ENCODE peak calls at places on chromosomes 1 and 21, in four cellular contexts. Y is heart right ventricle, S is cardiac muscle cell, I is GM23338. Z is an unnamed sample.

GRCh38 chr1:33502726-33503125 is 30.3 kb downstream of the ZSCAN20 start:
- DNase-seq in Y (no peak), S (no peak), I (no peak), Z (no peak)

GRCh38 chr1:228736844-228737415 is 1.7 kb downstream of the RHOU start:
- DNase-seq in Y (no peak), S (no peak), I (no peak), Z (no peak)

GRCh38 chr1:173408886-173409285 is 68.2 kb upstream of the PRDX6 start:
- DNase-seq in Y (no peak), S (no peak), I (no peak), Z (no peak)

GRCh38 chr1:230174041-230174440 is 107.0 kb downstream of the GALNT2 start:
- DNase-seq in Y (no peak), S (no peak), I (no peak), Z (no peak)

GRCh38 chr1:51736702-51737101 is 119.8 kb downstream of the OSBPL9 start:
- DNase-seq in Y (peak), S (peak), I (no peak), Z (peak)

GRCh38 chr1:113390871-113391642 is 742 bp downstream of the MAGI3 start:
- DNase-seq in Y (peak), S (peak), I (peak), Z (no peak)

GRCh38 chr1:9842073-9842711 is 18.4 kb upstream of the CLSTN1 start:
- DNase-seq in Y (no peak), S (no peak), I (no peak), Z (no peak)

GRCh38 chr1:36352910-36353878 is 29.7 kb upstream of the EVA1B start:
- DNase-seq in Y (no peak), S (no peak), I (no peak), Z (no peak)

GRCh38 chr1:20096840-20097447 is 22.4 kb downstream of the PLA2G2D start:
- DNase-seq in Y (no peak), S (no peak), I (peak), Z (no peak)

GRCh38 chr21:44487831-44488230 is 32.5 kb downstream of the LRRC3 start:
- DNase-seq in Y (no peak), S (no peak), I (peak), Z (no peak)

GRCh38 chr1:94949681-94950661 is 23.1 kb upstream of the CNN3 start:
- DNase-seq in Y (no peak), S (no peak), I (no peak), Z (no peak)

GRCh38 chr1:14019461-14019860 is 319.5 kb downstream of the PRDM2 start:
- DNase-seq in Y (no peak), S (no peak), I (no peak), Z (no peak)

GRCh38 chr1:145892486-145893087 is 6.9 kb upstream of the ANKRD35 start:
- DNase-seq in Y (peak), S (peak), I (no peak), Z (no peak)

GRCh38 chr1:95041491-95042165 is 31.1 kb downstream of the ALG14 start:
- DNase-seq in Y (peak), S (peak), I (no peak), Z (peak)

GRCh38 chr21:14262039-14262438 is 46.1 kb downstream of the RBM11 start:
- DNase-seq in Y (no peak), S (no peak), I (no peak), Z (no peak)

GRCh38 chr1:156295391-156295947 is at the start of gene GLMP:
- DNase-seq in Y (peak), S (peak), I (peak), Z (no peak)

GRCh38 chr1:115062542-115063004 is 26.7 kb downstream of the TSPAN2 start:
- DNase-seq in Y (peak), S (no peak), I (no peak), Z (peak)

GRCh38 chr1:171434717-171435346 is 50.5 kb upstream of the PRRC2C start:
- DNase-seq in Y (no peak), S (no peak), I (no peak), Z (peak)

GRCh38 chr1:227245613-227246320 is 72.5 kb downstream of the CDC42BPA start:
- DNase-seq in Y (peak), S (no peak), I (no peak), Z (no peak)

GRCh38 chr1:201104141-201104540 is 8.1 kb downstream of the CACNA1S start:
- DNase-seq in Y (no peak), S (no peak), I (no peak), Z (no peak)
- H3K27ac ChIP-seq in Y (no peak), S (no peak), I (no peak), Z (no peak)

GRCh38 chr1:88697503-88697902 is 13.4 kb downstream of the PKN2 start:
- DNase-seq in Y (no peak), S (no peak), I (no peak), Z (no peak)

GRCh38 chr1:88698764-88699163 is 14.7 kb downstream of the PKN2 start:
- DNase-seq in Y (no peak), S (no peak), I (no peak), Z (no peak)

GRCh38 chr1:88698140-88698539 is 14.1 kb downstream of the PKN2 start:
- DNase-seq in Y (no peak), S (peak), I (no peak), Z (no peak)

GRCh38 chr1:88691540-88691939 is 7.5 kb downstream of the PKN2 start:
- DNase-seq in Y (no peak), S (peak), I (no peak), Z (no peak)

DNA sequence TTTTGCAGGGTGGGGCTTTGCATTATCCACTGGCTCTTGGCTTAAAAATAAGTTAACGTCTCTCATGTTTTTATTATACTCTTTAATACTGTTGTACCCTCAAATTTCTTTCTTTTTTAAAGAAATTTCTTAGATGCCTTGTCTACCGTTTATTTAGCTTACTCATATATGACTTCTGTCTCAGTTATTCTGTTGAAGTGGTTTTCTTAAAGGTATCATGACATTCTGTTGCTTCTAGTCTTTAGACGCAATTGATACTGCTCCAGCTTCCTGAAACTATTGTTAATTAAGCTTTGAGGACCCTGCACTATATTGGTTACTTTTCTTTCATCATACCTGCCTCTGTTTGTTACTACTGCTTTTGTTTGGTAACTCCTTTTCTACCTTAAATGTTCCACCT is 11.7 kb downstream of the PKN2 start:
- DNase-seq in Y (no peak), S (no peak), I (no peak), Z (no peak)
- H3K27ac ChIP-seq in Y (no peak), S (peak), I (no peak), Z (no peak)

GRCh38 chr1:24548070-24548469 is 7.8 kb upstream of the NCMAP start:
- DNase-seq in Y (no peak), S (no peak), I (no peak), Z (no peak)
- H3K27ac ChIP-seq in Y (no peak), S (no peak), I (no peak), Z (no peak)

GRCh38 chr1:164785841-164786534 is 227.0 kb downstream of the PBX1 start:
- DNase-seq in Y (no peak), S (no peak), I (no peak), Z (no peak)
- H3K27ac ChIP-seq in Y (peak), S (peak), I (no peak), Z (peak)

GRCh38 chr1:198259336-198260109 is 102.7 kb downstream of the NEK7 start:
- DNase-seq in Y (no peak), S (no peak), I (no peak), Z (no peak)
- H3K27ac ChIP-seq in Y (no peak), S (peak), I (no peak), Z (peak)

GRCh38 chr1:58883037-58883887 is 99.4 kb upstream of the JUN start:
- DNase-seq in Y (peak), S (no peak), I (peak), Z (peak)
- H3K27ac ChIP-seq in Y (peak), S (peak), I (no peak), Z (peak)

Z was measured in epithelial cell of prostate.